ENCODE peak calls at places on chromosomes 3 and 15, in six cellular contexts. Z is IMR-90, K is H9, X is neuronal stem cell, V is mesenchymal stem cell, C is H1. R is an unnamed sample.

GRCh38 chr3:38129058-38129457 is 7.9 kb downstream of the ACAA1 start:
- DNase-seq in K (no peak), C (no peak), Z (no peak), V (no peak), X (no peak), R (no peak)

GRCh38 chr15:58115692-58116091 is 22.5 kb upstream of the AQP9 start:
- DNase-seq in Z (no peak), X (no peak), V (peak), C (no peak), K (no peak), R (peak)

GRCh38 chr3:72763751-72764440 is 84.3 kb downstream of the SHQ1 start:
- DNase-seq in C (no peak), K (no peak), X (no peak), Z (no peak), V (no peak), R (no peak)

GRCh38 chr3:129161860-129162271 is 1.0 kb upstream of the ISY1 start:
- DNase-seq in Z (peak), C (no peak), K (peak), X (no peak), V (no peak), R (peak)

GRCh38 chr3:190301591-190301990 is 20.7 kb downstream of the CLDN1 start:
- DNase-seq in C (no peak), K (no peak), X (no peak), V (no peak), Z (no peak), R (no peak)

GRCh38 chr3:30631237-30631961 is 25.0 kb downstream of the TGFBR2 start:
- DNase-seq in X (no peak), K (no peak), C (no peak), V (peak), Z (no peak), R (no peak)

GRCh38 chr3:156635034-156635433 is 39.4 kb upstream of the TIPARP start:
- DNase-seq in X (no peak), V (no peak), Z (no peak), C (no peak), K (no peak), R (no peak)

GRCh38 chr3:127349501-127350171 is 61.8 kb upstream of the PRR20G start:
- DNase-seq in K (no peak), V (no peak), X (no peak), Z (no peak), C (no peak), R (no peak)

GRCh38 chr3:184757010-184757651 is 45.3 kb upstream of the MAGEF1 start:
- DNase-seq in X (no peak), V (peak), C (no peak), K (peak), Z (peak), R (no peak)

DNA sequence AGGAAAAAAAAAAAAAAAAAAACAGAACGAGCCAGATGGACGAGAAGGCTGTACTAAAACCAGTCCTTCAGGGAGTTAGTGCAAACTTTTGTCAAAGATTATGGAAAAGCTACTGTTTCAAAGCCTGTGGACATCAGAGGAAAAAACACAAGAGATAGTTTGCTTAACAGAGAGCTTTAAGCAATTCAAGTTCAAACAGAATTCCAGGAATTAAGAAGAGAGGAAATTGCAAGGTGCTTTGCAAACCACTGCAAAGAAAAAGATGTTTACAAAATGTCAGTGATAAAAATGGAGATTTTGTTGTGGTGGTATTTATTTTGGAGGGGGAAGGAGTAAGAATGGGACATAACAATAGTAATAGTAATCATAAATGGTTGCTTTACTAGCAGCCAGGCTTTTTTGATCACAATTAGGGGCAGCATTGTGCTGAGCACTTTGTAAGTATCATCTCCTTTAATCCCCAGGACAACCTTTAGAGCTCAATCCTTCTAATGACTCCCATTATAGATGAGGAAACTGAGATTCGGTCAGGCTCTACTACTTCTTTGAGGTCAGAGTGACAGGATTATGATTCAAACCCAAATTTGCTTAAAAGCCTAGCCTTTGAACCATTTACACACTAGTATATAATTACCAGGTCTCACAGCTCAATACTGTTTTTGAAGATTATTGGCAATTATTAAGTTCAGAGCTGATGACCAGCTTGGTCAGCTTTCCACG is 22.4 kb upstream of the ARHGEF3 start:
- DNase-seq in V (no peak), X (no peak), C (no peak), Z (no peak), K (no peak), R (no peak)
- H2BK5ac ChIP-seq in V (no peak), X (no peak), C (no peak), Z (no peak), K (no peak), R (no peak)

GRCh38 chr3:54173371-54173770 is 51.0 kb downstream of the CACNA2D3 start:
- DNase-seq in V (no peak), Z (no peak), X (no peak), C (no peak), K (no peak), R (no peak)
- H4K91ac ChIP-seq in V (no peak), Z (no peak), X (no peak), C (no peak), K (no peak), R (no peak)

GRCh38 chr3:46933261-46933660 is 43.3 kb downstream of the CCDC12 start:
- DNase-seq in C (no peak), V (no peak), Z (no peak), K (no peak), X (no peak), R (no peak)
- H3K27ac ChIP-seq in C (no peak), V (no peak), Z (no peak), K (no peak), X (no peak), R (no peak)

GRCh38 chr3:152671998-152672649 is 162.8 kb upstream of the P2RY1 start:
- DNase-seq in X (no peak), K (no peak), C (no peak), V (no peak), Z (no peak), R (no peak)
- H2BK5ac ChIP-seq in X (no peak), K (no peak), C (no peak), V (no peak), Z (no peak), R (no peak)

GRCh38 chr15:97023131-97023844 is 692.8 kb downstream of the NR2F2 start:
- DNase-seq in C (no peak), Z (no peak), K (no peak), V (peak), X (no peak), R (peak)
- H4K91ac ChIP-seq in C (no peak), Z (no peak), K (no peak), V (no peak), X (no peak), R (no peak)

DNA sequence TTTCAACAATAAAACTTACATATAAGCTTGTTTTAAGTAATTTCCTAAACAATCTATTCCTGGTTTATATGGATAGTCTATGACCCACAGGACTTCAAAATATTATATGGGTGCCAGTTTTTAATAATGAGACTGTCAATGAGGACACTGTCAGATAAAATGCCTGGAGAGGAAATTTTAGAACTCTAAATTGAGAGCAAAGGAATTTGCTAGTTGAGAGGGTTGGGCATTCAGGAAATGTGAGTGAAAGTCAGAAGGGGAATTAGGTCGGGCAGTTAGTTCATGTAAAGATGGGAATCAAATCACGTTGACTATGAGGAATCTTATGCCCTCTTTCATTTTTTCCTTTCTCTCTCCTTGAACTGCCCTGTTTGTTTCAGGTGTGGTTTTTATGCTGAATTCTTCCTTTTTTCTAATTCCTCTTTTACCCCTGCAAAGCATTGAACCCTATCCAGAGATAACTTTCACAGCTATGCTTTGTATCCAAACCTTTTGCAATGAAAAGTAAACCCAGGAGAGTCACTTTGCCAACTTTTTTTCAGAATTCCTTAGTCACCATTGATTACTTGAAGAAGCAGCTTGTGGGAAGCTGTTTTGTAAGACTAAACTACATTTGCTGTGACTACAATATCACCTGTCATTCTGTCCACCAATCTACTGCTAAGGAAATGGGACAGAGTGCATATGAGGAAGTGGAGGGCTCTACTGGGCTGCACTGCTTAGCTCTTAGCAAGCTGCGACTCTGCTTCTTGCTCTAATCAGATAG is 27.8 kb downstream of the CHP1 start:
- DNase-seq in C (no peak), V (peak), X (no peak), K (no peak), Z (peak), R (peak)
- H3K27ac ChIP-seq in C (no peak), V (no peak), X (no peak), K (no peak), Z (no peak), R (no peak)

DNA sequence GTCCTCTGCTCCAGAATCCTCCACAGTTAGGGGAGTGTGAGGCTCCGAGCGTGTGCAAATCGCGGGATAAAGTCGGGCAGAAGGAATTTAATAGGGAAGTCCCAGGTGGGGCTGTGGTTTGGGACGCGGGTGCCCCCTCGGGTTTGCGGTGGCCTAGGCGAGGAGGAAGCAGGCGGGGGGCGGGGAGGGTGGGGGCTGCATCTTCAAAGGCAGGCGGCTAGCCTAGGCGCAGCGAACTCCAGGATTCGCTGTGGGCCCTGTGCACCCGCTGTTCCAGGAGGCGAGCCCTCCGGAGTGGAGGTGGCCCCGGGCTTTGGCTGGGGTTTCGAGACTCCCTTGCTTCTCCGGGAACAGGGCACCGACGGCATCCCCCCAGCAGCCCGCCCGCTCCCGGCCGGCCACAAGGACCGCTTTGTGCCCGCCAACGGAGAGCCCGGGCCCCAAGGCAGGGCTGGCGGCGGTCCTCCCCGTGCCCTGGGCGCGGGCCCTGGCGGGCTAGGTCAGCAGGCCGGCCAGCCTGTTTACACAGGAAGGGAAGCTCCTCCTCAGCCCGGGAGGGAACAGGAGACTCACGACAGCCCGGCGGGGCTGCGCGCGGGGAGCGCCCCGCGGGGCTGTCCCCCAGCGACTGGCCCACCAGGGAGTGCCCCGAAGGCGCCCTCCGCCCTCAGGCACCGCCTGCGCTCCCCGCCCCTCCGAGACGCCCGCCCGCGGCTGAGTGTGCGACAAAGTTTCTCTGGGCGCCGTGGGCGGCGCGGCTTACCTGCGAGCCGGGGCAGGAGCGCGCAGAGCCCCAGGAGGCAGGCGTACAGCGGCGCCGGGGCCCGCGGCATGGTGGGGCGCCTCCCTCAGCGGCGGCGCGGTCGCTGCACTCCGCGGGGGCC is 755 bp downstream of the ITGB5 start:
- DNase-seq in K (peak), Z (peak), X (peak), V (peak), C (no peak), R (peak)
- H2BK5ac ChIP-seq in K (no peak), Z (peak), X (peak), V (peak), C (peak), R (peak)

R was measured in trophoblast cell.